ENCODE peak calls at places on chromosomes 13 and 19, in four cellular contexts. F, V, S and J are unnamed samples.

GRCh38 chr19:1401138-1401888 is at the start of gene GAMT:
- DNase-seq in S (peak), V (no peak), F (peak), J (peak)

GRCh38 chr13:36430247-36431203 is 1.8 kb upstream of the CCNA1 start:
- DNase-seq in F (no peak), S (peak), V (no peak), J (no peak)

GRCh38 chr13:98503175-98504028 is 73.5 kb downstream of the STK24 start:
- DNase-seq in V (no peak), F (no peak), S (no peak), J (no peak)

GRCh38 chr13:20057214-20057613 is 98.7 kb downstream of the ZMYM2 start:
- DNase-seq in S (no peak), F (no peak), V (no peak), J (no peak)

GRCh38 chr19:16025108-16026101 is 50.9 kb upstream of the TPM4 start:
- DNase-seq in V (no peak), S (peak), F (no peak), J (no peak)

GRCh38 chr13:79547211-79547610 is 66.3 kb downstream of the NDFIP2 start:
- DNase-seq in F (no peak), S (no peak), V (no peak), J (no peak)

GRCh38 chr13:32254916-32255743 is 60.0 kb downstream of the ZAR1L start:
- DNase-seq in F (no peak), S (no peak), V (no peak), J (no peak)

GRCh38 chr19:55439052-55439451 is 4.0 kb downstream of the SHISA7 start:
- DNase-seq in S (no peak), V (no peak), F (no peak), J (no peak)

GRCh38 chr19:8585894-8586750 is 8.9 kb upstream of the MYO1F start:
- DNase-seq in S (peak), V (no peak), F (no peak), J (peak)

GRCh38 chr19:32878988-32879387 is 9.4 kb upstream of the SLC7A9 start:
- DNase-seq in V (no peak), S (no peak), F (no peak), J (no peak)

GRCh38 chr13:27406178-27406939 is 18.1 kb upstream of the GTF3A start:
- DNase-seq in F (no peak), V (no peak), S (peak), J (peak)

GRCh38 chr13:59679239-59679638 is 484.5 kb downstream of the DIAPH3 start:
- DNase-seq in S (no peak), F (no peak), V (no peak), J (no peak)

GRCh38 chr19:20607943-20608342 is 42.4 kb upstream of the ZNF737 start:
- DNase-seq in V (no peak), F (no peak), S (peak), J (no peak)

GRCh38 chr13:105920375-105920774 is 615.1 kb downstream of the EFNB2 start:
- DNase-seq in F (no peak), S (no peak), V (no peak), J (no peak)

GRCh38 chr19:39413269-39413902 is 917 bp downstream of the PLEKHG2 start:
- DNase-seq in S (peak), V (no peak), F (no peak), J (peak)

GRCh38 chr13:45367358-45367757 is 26.4 kb upstream of the TPT1 start:
- DNase-seq in S (peak), F (no peak), V (peak), J (peak)